ENCODE peak calls at places on chromosomes 7 and 10, in eight cellular contexts. X, M, N, F, C, R, O and S are unnamed samples.
A peak's percentile ranks its signal among the peaks of the same experiment; 100 is the strongest.

GRCh38 chr10:50929670-50930069 is 44.2 kb upstream of the A1CF start:
- DNase-seq in R (no peak), M (no peak), C (no peak), X (peak; percentile 6), F (no peak), N (peak; percentile 25), O (no peak), S (no peak)

GRCh38 chr7:132577206-132578049 is 1.2 kb upstream of the PLXNA4 start:
- DNase-seq in X (peak; percentile 92), M (peak; percentile 44), C (peak; percentile 82), O (peak; percentile 89), R (no peak), F (peak; percentile 21), N (peak; percentile 24), S (no peak)

GRCh38 chr7:155882596-155882995 is 70.3 kb upstream of the SHH start:
- DNase-seq in F (no peak), O (no peak), X (no peak), C (peak; percentile 60), R (no peak), N (peak; percentile 66), M (no peak), S (no peak)

GRCh38 chr7:925601-926000 is 28.9 kb downstream of the ADAP1 start:
- DNase-seq in C (no peak), N (no peak), M (no peak), X (no peak), O (peak; percentile 11), R (peak; percentile 76), F (peak; percentile 90), S (no peak)

GRCh38 chr7:102287465-102288146 is 938 bp downstream of the SH2B2 start:
- DNase-seq in R (no peak), F (peak; percentile 25), O (no peak), N (no peak), M (no peak), C (no peak), X (peak; percentile 73), S (peak; percentile 10)

GRCh38 chr10:2244476-2244875 is 507.2 kb upstream of the ADARB2 start:
- DNase-seq in C (no peak), O (no peak), R (no peak), M (no peak), F (no peak), X (no peak), N (no peak), S (no peak)

GRCh38 chr7:80807166-80807900 is 111.5 kb downstream of the SEMA3C start:
- DNase-seq in X (peak; percentile 18), C (peak; percentile 61), M (no peak), R (no peak), O (no peak), F (no peak), N (no peak), S (peak; percentile 41)

GRCh38 chr10:2137549-2138174 is 400.3 kb upstream of the ADARB2 start:
- DNase-seq in R (no peak), X (no peak), F (no peak), N (no peak), C (peak; percentile 4), O (peak; percentile 33), M (peak; percentile 5), S (no peak)

GRCh38 chr10:130761896-130762295 is 549.6 kb downstream of the TCERG1L start:
- DNase-seq in M (no peak), C (no peak), N (no peak), X (no peak), F (no peak), O (no peak), R (no peak), S (no peak)

GRCh38 chr7:155252388-155252957 is 45.2 kb upstream of the INSIG1 start:
- DNase-seq in N (no peak), X (peak; percentile 51), F (no peak), O (no peak), R (no peak), M (no peak), C (peak; percentile 44), S (no peak)

GRCh38 chr10:120394446-120394845 is 62.6 kb upstream of the PLPP4 start:
- DNase-seq in M (no peak), C (peak; percentile 55), F (no peak), O (no peak), R (no peak), N (no peak), X (no peak), S (no peak)

GRCh38 chr7:106865130-106866115 is at the start of gene PIK3CG:
- DNase-seq in M (no peak), F (no peak), R (peak; percentile 11), N (no peak), C (no peak), X (no peak), O (no peak), S (no peak)

GRCh38 chr10:88670497-88670896 is 6.3 kb downstream of the LIPF start:
- DNase-seq in O (no peak), M (no peak), X (no peak), N (no peak), C (no peak), R (no peak), F (no peak), S (no peak)

GRCh38 chr7:149686001-149686400 is 87.4 kb downstream of the ZNF467 start:
- DNase-seq in N (peak; percentile 15), C (peak; percentile 77), O (no peak), X (peak; percentile 80), M (no peak), F (no peak), R (no peak), S (peak; percentile 74)

GRCh38 chr7:95296456-95296855 is 27.9 kb downstream of the PON1 start:
- DNase-seq in R (no peak), X (no peak), C (no peak), O (no peak), M (no peak), F (no peak), N (no peak), S (no peak)

GRCh38 chr10:60666221-60666620 is 112.1 kb upstream of the CDK1 start:
- DNase-seq in C (no peak), O (no peak), M (no peak), R (no peak), X (no peak), N (no peak), F (no peak), S (no peak)

GRCh38 chr7:155333346-155334234 is 35.9 kb downstream of the INSIG1 start:
- DNase-seq in O (no peak), X (no peak), C (no peak), N (no peak), M (peak; percentile 42), R (no peak), F (no peak), S (no peak)

GRCh38 chr10:78691301-78692030 is 377.3 kb upstream of the ZMIZ1 start:
- DNase-seq in X (no peak), F (no peak), N (no peak), M (no peak), C (no peak), R (no peak), O (no peak), S (no peak)